ENCODE peak calls at places on chromosomes 1 and 21, in ten cellular contexts. One of them, this sample, is unnamed.

GRCh38 chr1:46076343-46076742 is 56.1 kb downstream of the PIK3R3 start:
- DNase-seq in Caki2: no peak
- DNase-seq in NCI-H146: no peak
- DNase-seq in cardiac muscle cell: no peak
- DNase-seq in RPMI7951: no peak
- DNase-seq in stomach: no peak
- DNase-seq in ovary: no peak
- DNase-seq in GM12865: no peak
- DNase-seq in GF-D8: no peak
- DNase-seq in head of caudate nucleus: no peak
- DNase-seq in this sample: no peak

GRCh38 chr1:3055051-3055450 is 14.0 kb upstream of the PRDM16 start:
- DNase-seq in cardiac muscle cell: no peak
- DNase-seq in ovary: no peak
- DNase-seq in GF-D8: no peak
- DNase-seq in stomach: peak; percentile 21
- DNase-seq in head of caudate nucleus: no peak
- DNase-seq in GM12865: no peak
- DNase-seq in NCI-H146: no peak
- DNase-seq in Caki2: no peak
- DNase-seq in RPMI7951: no peak
- DNase-seq in this sample: no peak

GRCh38 chr1:43632135-43632670 is 17.7 kb upstream of the KDM4A start:
- DNase-seq in NCI-H146: peak; percentile 43
- DNase-seq in stomach: no peak
- DNase-seq in GF-D8: no peak
- DNase-seq in GM12865: no peak
- DNase-seq in ovary: no peak
- DNase-seq in RPMI7951: no peak
- DNase-seq in head of caudate nucleus: no peak
- DNase-seq in cardiac muscle cell: no peak
- DNase-seq in Caki2: no peak
- DNase-seq in this sample: no peak

GRCh38 chr21:41634211-41634694 is 126.3 kb upstream of the TMPRSS2 start:
- DNase-seq in GM12865: no peak
- DNase-seq in Caki2: peak; percentile 46
- DNase-seq in RPMI7951: no peak
- DNase-seq in cardiac muscle cell: no peak
- DNase-seq in head of caudate nucleus: no peak
- DNase-seq in GF-D8: no peak
- DNase-seq in ovary: no peak
- DNase-seq in NCI-H146: no peak
- DNase-seq in stomach: no peak
- DNase-seq in this sample: no peak

GRCh38 chr1:32972814-32973428 is 8.3 kb upstream of the RNF19B start:
- DNase-seq in GM12865: no peak
- DNase-seq in cardiac muscle cell: peak; percentile 60
- DNase-seq in head of caudate nucleus: peak; percentile 76
- DNase-seq in GF-D8: no peak
- DNase-seq in NCI-H146: peak; percentile 72
- DNase-seq in stomach: peak; percentile 70
- DNase-seq in ovary: peak; percentile 41
- DNase-seq in Caki2: no peak
- DNase-seq in RPMI7951: peak; percentile 65
- DNase-seq in this sample: no peak

GRCh38 chr21:43881918-43882317 is 16.9 kb downstream of the AGPAT3 start:
- DNase-seq in RPMI7951: no peak
- DNase-seq in Caki2: no peak
- DNase-seq in NCI-H146: no peak
- DNase-seq in cardiac muscle cell: no peak
- DNase-seq in head of caudate nucleus: no peak
- DNase-seq in ovary: no peak
- DNase-seq in stomach: no peak
- DNase-seq in GM12865: no peak
- DNase-seq in GF-D8: no peak
- DNase-seq in this sample: no peak

GRCh38 chr1:7513081-7513480 is 258.0 kb upstream of the VAMP3 start:
- DNase-seq in GM12865: no peak
- DNase-seq in stomach: no peak
- DNase-seq in head of caudate nucleus: no peak
- DNase-seq in GF-D8: no peak
- DNase-seq in ovary: no peak
- DNase-seq in NCI-H146: no peak
- DNase-seq in Caki2: no peak
- DNase-seq in RPMI7951: no peak
- DNase-seq in cardiac muscle cell: no peak
- DNase-seq in this sample: no peak

GRCh38 chr1:179082308-179083030 is 599 bp downstream of the TOR3A start:
- DNase-seq in Caki2: peak; percentile 35
- DNase-seq in head of caudate nucleus: peak; percentile 15
- DNase-seq in RPMI7951: peak; percentile 30
- DNase-seq in NCI-H146: peak; percentile 59
- DNase-seq in stomach: peak; percentile 40
- DNase-seq in ovary: no peak
- DNase-seq in GF-D8: no peak
- DNase-seq in GM12865: peak; percentile 59
- DNase-seq in cardiac muscle cell: peak; percentile 27
- DNase-seq in this sample: no peak

GRCh38 chr1:154157520-154158306 is 2.8 kb upstream of the NUP210L start:
- DNase-seq in head of caudate nucleus: peak; percentile 24
- DNase-seq in GM12865: peak; percentile 88
- DNase-seq in NCI-H146: no peak
- DNase-seq in cardiac muscle cell: peak; percentile 83
- DNase-seq in GF-D8: peak; percentile 97
- DNase-seq in ovary: no peak
- DNase-seq in stomach: peak; percentile 29
- DNase-seq in Caki2: no peak
- DNase-seq in RPMI7951: no peak
- DNase-seq in this sample: no peak

GRCh38 chr1:1210726-1211540 is 3.0 kb downstream of the TNFRSF4 start:
- DNase-seq in RPMI7951: no peak
- DNase-seq in stomach: no peak
- DNase-seq in head of caudate nucleus: no peak
- DNase-seq in ovary: no peak
- DNase-seq in cardiac muscle cell: no peak
- DNase-seq in NCI-H146: no peak
- DNase-seq in GM12865: no peak
- DNase-seq in GF-D8: no peak
- DNase-seq in Caki2: no peak
- DNase-seq in this sample: no peak

GRCh38 chr1:245879091-245879490 is 628.0 kb downstream of the SMYD3 start:
- DNase-seq in GF-D8: no peak
- DNase-seq in NCI-H146: no peak
- DNase-seq in Caki2: no peak
- DNase-seq in RPMI7951: no peak
- DNase-seq in cardiac muscle cell: peak; percentile 66
- DNase-seq in head of caudate nucleus: no peak
- DNase-seq in stomach: no peak
- DNase-seq in ovary: no peak
- DNase-seq in GM12865: no peak
- DNase-seq in this sample: no peak

GRCh38 chr1:240663160-240663879 is 51.4 kb upstream of the GREM2 start:
- DNase-seq in stomach: no peak
- DNase-seq in ovary: no peak
- DNase-seq in head of caudate nucleus: no peak
- DNase-seq in GF-D8: no peak
- DNase-seq in RPMI7951: no peak
- DNase-seq in GM12865: no peak
- DNase-seq in Caki2: no peak
- DNase-seq in cardiac muscle cell: no peak
- DNase-seq in NCI-H146: no peak
- DNase-seq in this sample: no peak

GRCh38 chr1:200880212-200880611 is 7.4 kb downstream of the GPR25 start:
- DNase-seq in cardiac muscle cell: no peak
- DNase-seq in stomach: no peak
- DNase-seq in GF-D8: no peak
- DNase-seq in GM12865: peak; percentile 78
- DNase-seq in ovary: no peak
- DNase-seq in head of caudate nucleus: no peak
- DNase-seq in RPMI7951: peak; percentile 93
- DNase-seq in NCI-H146: peak; percentile 79
- DNase-seq in Caki2: no peak
- DNase-seq in this sample: no peak

GRCh38 chr21:31397515-31397926 is 53.5 kb upstream of the TIAM1 start:
- DNase-seq in GM12865: no peak
- DNase-seq in cardiac muscle cell: peak; percentile 58
- DNase-seq in Caki2: no peak
- DNase-seq in ovary: no peak
- DNase-seq in stomach: no peak
- DNase-seq in RPMI7951: peak; percentile 33
- DNase-seq in NCI-H146: peak; percentile 65
- DNase-seq in head of caudate nucleus: peak; percentile 57
- DNase-seq in GF-D8: no peak
- DNase-seq in this sample: peak; percentile 28

GRCh38 chr1:181386340-181386739 is 97.0 kb upstream of the CACNA1E start:
- DNase-seq in Caki2: no peak
- DNase-seq in head of caudate nucleus: no peak
- DNase-seq in NCI-H146: no peak
- DNase-seq in GM12865: no peak
- DNase-seq in stomach: no peak
- DNase-seq in ovary: no peak
- DNase-seq in cardiac muscle cell: no peak
- DNase-seq in RPMI7951: no peak
- DNase-seq in GF-D8: no peak
- DNase-seq in this sample: no peak

GRCh38 chr1:37727186-37727585 is 34.9 kb downstream of the CDCA8 start:
- DNase-seq in GF-D8: no peak
- DNase-seq in head of caudate nucleus: no peak
- DNase-seq in Caki2: no peak
- DNase-seq in ovary: no peak
- DNase-seq in stomach: no peak
- DNase-seq in RPMI7951: no peak
- DNase-seq in cardiac muscle cell: no peak
- DNase-seq in GM12865: no peak
- DNase-seq in NCI-H146: no peak
- DNase-seq in this sample: no peak

GRCh38 chr1:114008352-114009041 is 29.2 kb downstream of the OLFML3 start:
- DNase-seq in stomach: no peak
- DNase-seq in Caki2: no peak
- DNase-seq in cardiac muscle cell: peak; percentile 92
- DNase-seq in NCI-H146: no peak
- DNase-seq in head of caudate nucleus: no peak
- DNase-seq in GM12865: no peak
- DNase-seq in ovary: no peak
- DNase-seq in GF-D8: no peak
- DNase-seq in RPMI7951: peak; percentile 36
- DNase-seq in this sample: no peak

This sample was measured in NCI-H1048.